ENCODE peak calls at places on chromosomes 6 and 20, in five cellular contexts. M is PC-3, K is AG04450, Q is body of pancreas, F is foreskin fibroblast. Z is an unnamed sample.

GRCh38 chr6:151502499-151502898 is 8.7 kb downstream of the CCDC170 start:
- DNase-seq in Q (no peak), F (no peak), K (no peak), M (peak; percentile 59), Z (no peak)

GRCh38 chr6:45480697-45481415 is 103.1 kb upstream of the SUPT3H start:
- DNase-seq in K (no peak), Q (no peak), M (no peak), F (no peak), Z (no peak)

GRCh38 chr6:126804255-126805064 is 314.0 kb upstream of the RSPO3 start:
- DNase-seq in Q (peak; percentile 11), K (peak; percentile 13), F (peak; percentile 50), M (peak; percentile 63), Z (peak; percentile 33)

GRCh38 chr6:30841644-30842504 is 42.4 kb upstream of the DDR1 start:
- DNase-seq in F (no peak), M (no peak), Q (no peak), K (no peak), Z (no peak)

GRCh38 chr20:63332488-63333240 is 28.5 kb downstream of the CHRNA4 start:
- DNase-seq in F (no peak), M (no peak), K (no peak), Q (no peak), Z (no peak)

GRCh38 chr6:159307246-159307790 is 138.1 kb downstream of the FNDC1 start:
- DNase-seq in M (no peak), F (no peak), K (no peak), Q (no peak), Z (no peak)

GRCh38 chr20:59008715-59009336 is 1.8 kb upstream of the CTSZ start:
- DNase-seq in K (no peak), Q (no peak), F (no peak), M (no peak), Z (no peak)

GRCh38 chr20:33897313-33897912 is 86.3 kb downstream of the CHMP4B start:
- DNase-seq in F (no peak), K (no peak), Q (no peak), M (peak; percentile 28), Z (no peak)

GRCh38 chr6:125002090-125002741 is 40.0 kb downstream of the RNF217 start:
- DNase-seq in K (no peak), M (no peak), F (no peak), Q (no peak), Z (no peak)

GRCh38 chr6:41469951-41470340 is 76.2 kb upstream of the FOXP4 start:
- DNase-seq in F (no peak), M (no peak), K (no peak), Q (no peak), Z (no peak)

GRCh38 chr20:46040902-46041535 is 12.0 kb downstream of the SLC12A5 start:
- DNase-seq in Q (no peak), F (peak; percentile 20), K (no peak), M (peak; percentile 67), Z (no peak)

GRCh38 chr20:3980260-3981131 is 34.9 kb downstream of the RNF24 start:
- DNase-seq in K (peak; percentile 4), Q (no peak), M (peak; percentile 53), F (peak; percentile 16), Z (no peak)

GRCh38 chr20:52168116-52168515 is 23.5 kb downstream of the ZFP64 start:
- DNase-seq in F (no peak), Q (no peak), M (no peak), K (no peak), Z (no peak)

GRCh38 chr6:43817192-43817591 is 47.2 kb downstream of the VEGFA start:
- DNase-seq in Q (peak; percentile 69), F (no peak), M (peak; percentile 55), K (no peak), Z (no peak)

GRCh38 chr6:14799928-14800327 is 445.9 kb upstream of the JARID2 start:
- DNase-seq in M (peak; percentile 72), K (peak; percentile 42), Q (peak; percentile 62), F (peak; percentile 60), Z (no peak)

GRCh38 chr6:385614-386013 is 5.9 kb upstream of the IRF4 start:
- DNase-seq in K (no peak), Q (no peak), M (no peak), F (no peak), Z (no peak)

GRCh38 chr20:41617059-41617921 is 887 bp downstream of the CHD6 start:
- DNase-seq in Q (peak; percentile 27), K (no peak), F (peak; percentile 26), M (peak; percentile 42), Z (no peak)

GRCh38 chr20:8481636-8482035 is 349.6 kb downstream of the PLCB1 start:
- DNase-seq in K (no peak), Q (no peak), M (no peak), F (no peak), Z (no peak)

GRCh38 chr20:12570371-12570770 is 438.4 kb upstream of the SPTLC3 start:
- DNase-seq in Q (no peak), K (no peak), M (peak; percentile 67), F (no peak), Z (no peak)

GRCh38 chr6:95614094-95614493 is 36.8 kb downstream of the MANEA start:
- DNase-seq in M (peak; percentile 14), Q (no peak), K (no peak), F (no peak), Z (no peak)

GRCh38 chr6:29561091-29561490 is 1.6 kb upstream of the UBD start:
- DNase-seq in F (no peak), M (no peak), K (no peak), Q (no peak), Z (no peak)

GRCh38 chr6:144150673-144151009 is 324 bp downstream of the STX11 start:
- DNase-seq in Q (no peak), K (no peak), M (peak; percentile 13), F (peak; percentile 38), Z (no peak)

GRCh38 chr6:39790772-39791171 is 1.4 kb upstream of the DAAM2 start:
- DNase-seq in M (no peak), Q (peak; percentile 39), F (no peak), K (no peak), Z (no peak)

GRCh38 chr6:72386324-72386723 is 235.5 kb upstream of the KCNQ5 start:
- DNase-seq in K (no peak), F (no peak), Q (no peak), M (no peak), Z (no peak)

GRCh38 chr20:10337291-10337690 is 96.7 kb downstream of the MKKS start:
- DNase-seq in M (no peak), F (peak; percentile 76), K (no peak), Q (no peak), Z (no peak)

GRCh38 chr20:58832442-58832841 is 18.3 kb downstream of the GNAS-AS1 start:
- DNase-seq in M (no peak), Q (no peak), F (no peak), K (no peak), Z (no peak)

GRCh38 chr6:47097092-47097945 is 55.2 kb upstream of the ADGRF1 start:
- DNase-seq in Q (peak; percentile 80), K (peak; percentile 78), F (peak; percentile 65), M (peak; percentile 88), Z (peak; percentile 66)

GRCh38 chr6:56727097-56727845 is 84.6 kb upstream of the DST start:
- DNase-seq in K (no peak), M (no peak), F (no peak), Q (no peak), Z (no peak)

GRCh38 chr6:90093558-90094073 is 199.3 kb downstream of the GJA10 start:
- DNase-seq in F (no peak), M (no peak), Q (no peak), K (no peak), Z (no peak)

GRCh38 chr6:15843764-15844163 is 180.9 kb upstream of the DTNBP1 start:
- DNase-seq in M (no peak), F (no peak), Q (no peak), K (no peak), Z (no peak)

GRCh38 chr6:14488185-14488584 is 370.6 kb downstream of the CD83 start:
- DNase-seq in K (no peak), M (no peak), F (no peak), Q (no peak), Z (no peak)

GRCh38 chr20:24208652-24209051 is 220.1 kb upstream of the GGTLC1 start:
- DNase-seq in F (no peak), Q (no peak), K (no peak), M (peak; percentile 34), Z (no peak)

GRCh38 chr20:52083627-52084232 is 107.8 kb downstream of the ZFP64 start:
- DNase-seq in K (peak; percentile 54), M (peak; percentile 92), F (peak; percentile 49), Q (peak; percentile 50), Z (peak; percentile 46)

GRCh38 chr20:62533591-62534495 is 58.0 kb upstream of the GATA5 start:
- DNase-seq in Q (no peak), K (no peak), M (no peak), F (no peak), Z (no peak)

GRCh38 chr6:148803979-148804378 is 57.1 kb downstream of the UST start:
- DNase-seq in F (no peak), K (no peak), Q (no peak), M (peak; percentile 3), Z (no peak)

DNA sequence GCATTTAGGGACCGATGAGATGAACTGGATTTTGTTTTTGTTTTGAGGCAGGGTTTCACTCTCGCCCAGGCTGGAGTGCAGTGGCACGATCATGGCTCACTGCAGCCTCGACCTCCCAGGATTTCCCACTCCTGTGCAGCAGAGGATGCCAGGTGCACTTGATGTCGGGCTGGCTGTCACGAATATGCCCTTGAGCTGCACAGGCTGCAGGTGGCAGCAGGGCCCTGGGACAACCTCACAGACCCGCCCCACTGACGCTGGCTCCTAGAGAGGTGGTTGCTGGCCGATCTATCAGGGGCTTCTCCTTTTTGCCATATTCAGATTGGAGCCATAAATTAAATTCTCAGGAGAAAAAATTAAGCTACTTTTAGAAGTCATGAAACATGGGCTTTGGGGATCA is 32.2 kb downstream of the NQO2 start:
- DNase-seq in M (no peak), F (no peak), K (no peak), Q (no peak), Z (no peak)
- TF ChIP-seq CTCF in M (no peak), F (no peak), K (no peak), Q (no peak), Z (no peak)

GRCh38 chr20:31517373-31517772 is 3.1 kb downstream of the HM13 start:
- DNase-seq in Q (peak; percentile 79), M (peak; percentile 73), K (no peak), F (peak; percentile 44), Z (peak; percentile 32)
- TF ChIP-seq CTCF in Q (no peak), M (peak; percentile 64), K (peak; percentile 36), F (peak; percentile 44), Z (peak; percentile 37)

GRCh38 chr20:294602-295001 is 2.8 kb upstream of the ZCCHC3 start:
- DNase-seq in K (no peak), Q (no peak), M (no peak), F (no peak), Z (no peak)

GRCh38 chr20:298755-299391 is 1.5 kb downstream of the ZCCHC3 start:
- DNase-seq in F (no peak), Q (no peak), M (no peak), K (no peak), Z (no peak)

GRCh38 chr20:295804-296203 is 1.6 kb upstream of the ZCCHC3 start:
- DNase-seq in F (no peak), Q (no peak), M (no peak), K (no peak), Z (no peak)

GRCh38 chr20:297925-298754 is 770 bp downstream of the ZCCHC3 start:
- DNase-seq in K (no peak), M (peak; percentile 66), Q (peak; percentile 66), F (peak; percentile 66), Z (no peak)

GRCh38 chr20:297098-297924 is at the start of gene ZCCHC3:
- DNase-seq in F (peak; percentile 98), K (peak; percentile 93), Q (peak; percentile 88), M (peak; percentile 96), Z (peak; percentile 61)
- TF ChIP-seq CTCF in F (no peak), K (peak; percentile 5), Q (no peak), M (peak; percentile 29), Z (no peak)

GRCh38 chr6:4682431-4683159 is 93.6 kb upstream of the CDYL start:
- DNase-seq in M (no peak), F (no peak), Q (no peak), K (no peak), Z (no peak)
- TF ChIP-seq CTCF in M (no peak), F (no peak), Q (no peak), K (no peak), Z (no peak)